ENCODE peak calls at places on chromosomes 5 and 9, in four cellular contexts. W, L, A and J are unnamed samples.
A peak's percentile ranks its signal among the peaks of the same experiment; 100 is the strongest.

GRCh38 chr5:120394259-120394658 is 69.8 kb upstream of the PRR16 start:
- DNase-seq in W (no peak), L (no peak), A (no peak), J (no peak)

GRCh38 chr9:131438190-131438589 is 44.3 kb downstream of the PRRC2B start:
- DNase-seq in W (no peak), L (no peak), A (no peak), J (no peak)

GRCh38 chr5:158621381-158621780 is 478.3 kb downstream of the EBF1 start:
- DNase-seq in W (no peak), L (no peak), A (no peak), J (no peak)

GRCh38 chr5:96716007-96716406 is 53.8 kb downstream of the CAST start:
- DNase-seq in W (no peak), L (no peak), A (no peak), J (no peak)

GRCh38 chr9:128162215-128163026 is 2.4 kb downstream of the BBLN start:
- DNase-seq in W (no peak), L (no peak), A (no peak), J (no peak)

GRCh38 chr5:40106847-40107246 is 572.9 kb upstream of the PTGER4 start:
- DNase-seq in W (no peak), L (no peak), A (no peak), J (no peak)

GRCh38 chr5:9559965-9560364 is 14.1 kb upstream of the SEMA5A start:
- DNase-seq in W (no peak), L (no peak), A (no peak), J (no peak)

GRCh38 chr5:7422262-7422661 is 26.3 kb downstream of the ADCY2 start:
- DNase-seq in W (no peak), L (no peak), A (no peak), J (no peak)

GRCh38 chr5:59360130-59360555 is 533.4 kb downstream of the PDE4D start:
- DNase-seq in W (no peak), L (no peak), A (no peak), J (no peak)

GRCh38 chr5:79436224-79436623 is 77.7 kb downstream of the HOMER1 start:
- DNase-seq in W (no peak), L (no peak), A (no peak), J (no peak)

GRCh38 chr5:127216906-127217675 is 73.5 kb upstream of the MEGF10 start:
- DNase-seq in W (no peak), L (no peak), A (no peak), J (peak; percentile 20)

GRCh38 chr9:99505915-99506314 is 283.8 kb downstream of the SEC61B start:
- DNase-seq in W (no peak), L (no peak), A (no peak), J (no peak)

GRCh38 chr5:32131604-32132003 is 42.5 kb downstream of the GOLPH3 start:
- DNase-seq in W (no peak), L (no peak), A (no peak), J (no peak)

GRCh38 chr9:137592767-137593166 is 2.5 kb upstream of the ZMYND19 start:
- DNase-seq in W (no peak), L (no peak), A (no peak), J (no peak)

GRCh38 chr5:173454764-173455598 is 126.8 kb upstream of the STC2 start:
- DNase-seq in W (no peak), L (peak; percentile 74), A (no peak), J (no peak)

GRCh38 chr5:154201108-154201769 is 10.7 kb downstream of the GALNT10 start:
- DNase-seq in W (no peak), L (no peak), A (no peak), J (no peak)

GRCh38 chr5:181187500-181188213 is 17.3 kb downstream of the TRIM7 start:
- DNase-seq in W (no peak), L (peak; percentile 93), A (peak; percentile 78), J (peak; percentile 92)

GRCh38 chr5:73441377-73441776 is 7.2 kb downstream of the FOXD1 start:
- DNase-seq in W (no peak), L (no peak), A (no peak), J (no peak)

GRCh38 chr5:16313761-16314160 is 134.2 kb upstream of the MARCHF11 start:
- DNase-seq in W (no peak), L (no peak), A (no peak), J (no peak)

GRCh38 chr9:92206490-92206889 is 87.0 kb downstream of the IARS1 start:
- DNase-seq in W (no peak), L (no peak), A (no peak), J (no peak)

DNA sequence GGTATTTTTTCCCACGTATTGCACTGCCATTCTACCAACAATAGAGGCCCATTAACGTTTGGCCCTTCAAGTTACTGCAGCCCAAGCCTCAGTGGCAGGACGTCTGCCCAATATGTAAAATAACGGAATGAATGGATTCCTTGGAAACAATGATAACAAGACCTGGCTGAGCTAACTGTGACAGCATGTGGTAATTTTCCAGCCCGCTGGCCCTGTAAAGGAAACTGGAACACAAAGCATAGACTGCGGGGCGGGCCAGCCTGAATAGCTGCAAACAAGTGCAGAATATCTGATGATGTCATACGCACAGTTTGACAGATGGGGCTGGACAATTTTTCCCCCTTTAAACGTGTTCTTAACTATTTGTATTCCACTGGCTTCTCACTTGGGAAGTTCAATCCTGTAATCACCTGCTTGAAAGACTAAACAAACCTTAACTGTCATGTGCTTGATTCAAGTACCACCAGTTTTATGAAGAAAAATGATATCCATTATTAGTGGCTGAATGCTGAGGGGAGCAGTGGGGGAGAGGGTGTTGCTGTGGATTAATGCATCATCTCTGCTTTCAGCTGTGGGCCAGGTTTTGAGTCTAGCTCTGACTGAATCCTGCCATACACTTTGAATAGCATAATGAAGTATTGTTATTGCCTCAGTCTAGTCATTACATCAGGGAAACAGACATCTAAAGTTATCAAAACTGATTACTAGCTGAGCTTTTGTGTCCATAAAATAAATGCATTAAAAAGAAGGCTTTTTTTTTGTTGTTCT is 323.9 kb downstream of the TMEM161B start:
- DNase-seq in W (no peak), L (no peak), A (no peak), J (peak; percentile 60)
- TF ChIP-seq USF1 in W (no peak), L (no peak), A (no peak), J (no peak)

GRCh38 chr5:116137544-116138378 is 52.9 kb downstream of the COMMD10 start:
- DNase-seq in W (peak; percentile 12), L (peak; percentile 60), A (peak; percentile 37), J (no peak)

GRCh38 chr5:116133281-116133680 is 48.5 kb downstream of the COMMD10 start:
- DNase-seq in W (no peak), L (no peak), A (no peak), J (no peak)

GRCh38 chr5:116130471-116130870 is 45.6 kb downstream of the COMMD10 start:
- DNase-seq in W (no peak), L (no peak), A (no peak), J (no peak)

GRCh38 chr5:116130976-116131375 is 46.2 kb downstream of the COMMD10 start:
- DNase-seq in W (no peak), L (no peak), A (no peak), J (no peak)

GRCh38 chr5:116135344-116135743 is 50.5 kb downstream of the COMMD10 start:
- DNase-seq in W (peak; percentile 38), L (no peak), A (no peak), J (no peak)
- TF ChIP-seq USF1 in W (no peak), L (no peak), A (no peak), J (no peak)

GRCh38 chr5:141632650-141633049 is 4.0 kb downstream of the HDAC3 start:
- DNase-seq in W (no peak), L (no peak), A (no peak), J (no peak)
- TF ChIP-seq USF1 in W (no peak), L (no peak), A (no peak), J (no peak)

GRCh38 chr9:78029601-78030552 is 1.7 kb downstream of the GNAQ start:
- DNase-seq in W (no peak), L (peak; percentile 64), A (no peak), J (no peak)
- TF ChIP-seq USF1 in W (no peak), L (no peak), A (no peak), J (no peak)

GRCh38 chr5:110087829-110088228 is 398.1 kb downstream of the MAN2A1 start:
- DNase-seq in W (no peak), L (no peak), A (no peak), J (no peak)

GRCh38 chr5:110088676-110089436 is 399.1 kb downstream of the MAN2A1 start:
- DNase-seq in W (no peak), L (no peak), A (no peak), J (no peak)

GRCh38 chr5:110085826-110086225 is 396.1 kb downstream of the MAN2A1 start:
- DNase-seq in W (no peak), L (no peak), A (no peak), J (no peak)

GRCh38 chr5:110082194-110082593 is 392.5 kb downstream of the MAN2A1 start:
- DNase-seq in W (no peak), L (no peak), A (no peak), J (no peak)

DNA sequence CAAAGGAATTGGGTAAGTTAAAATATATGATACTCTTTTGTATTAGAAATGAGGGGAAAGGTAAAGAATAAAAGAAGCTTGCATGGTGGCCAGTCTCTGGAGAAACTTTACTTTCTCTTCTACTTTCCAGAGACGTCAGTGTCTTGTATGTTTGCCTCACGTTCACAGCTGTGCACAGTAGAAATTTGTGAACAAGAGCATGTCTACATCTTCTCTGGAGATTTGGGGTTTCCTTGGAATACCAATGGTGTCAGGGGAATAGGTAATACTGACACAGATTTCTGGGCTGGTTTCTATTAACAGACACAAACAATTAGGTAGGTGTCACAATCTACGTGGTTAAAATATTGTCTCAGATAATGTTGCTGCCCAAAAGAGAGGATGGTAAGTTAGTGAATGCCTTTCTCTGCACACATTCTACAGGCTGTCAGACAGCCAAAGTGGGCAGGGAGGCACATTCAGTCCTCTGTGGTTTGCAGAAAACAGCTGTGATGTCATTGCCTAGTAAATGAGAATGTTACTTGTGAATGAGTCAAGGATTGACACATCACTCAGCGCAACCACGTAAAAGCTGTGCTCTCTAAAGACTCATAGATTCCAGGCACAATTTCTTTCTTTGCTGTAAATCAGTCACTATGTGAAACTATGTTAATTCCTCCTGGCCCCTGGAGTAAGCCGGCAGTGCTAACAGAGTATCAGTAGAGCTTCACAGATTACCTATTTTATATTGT is 397.1 kb downstream of the MAN2A1 start:
- DNase-seq in W (no peak), L (no peak), A (no peak), J (no peak)
- TF ChIP-seq USF1 in W (no peak), L (no peak), A (no peak), J (no peak)

DNA sequence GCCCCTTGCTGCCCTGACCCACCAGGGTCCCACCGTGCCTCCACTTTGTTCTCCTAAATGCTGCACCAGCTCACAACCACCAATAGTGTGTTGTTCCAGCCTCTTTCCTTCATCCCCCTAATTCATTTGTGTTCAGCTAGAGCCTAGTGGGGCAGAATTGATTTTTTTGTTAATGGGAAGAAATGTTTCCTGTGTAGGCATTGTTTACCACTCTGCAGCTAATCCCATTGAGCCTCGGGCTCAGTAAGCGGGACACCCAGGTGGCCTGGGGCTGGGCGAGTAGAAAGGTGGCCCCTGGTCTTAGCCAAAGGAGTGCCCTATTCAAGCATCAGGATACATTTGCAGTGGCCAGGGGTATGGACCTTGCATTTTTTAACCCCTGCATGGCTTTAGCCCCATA is 127.6 kb downstream of the MVB12B start:
- DNase-seq in W (no peak), L (no peak), A (no peak), J (no peak)
- TF ChIP-seq USF1 in W (no peak), L (no peak), A (no peak), J (no peak)

DNA sequence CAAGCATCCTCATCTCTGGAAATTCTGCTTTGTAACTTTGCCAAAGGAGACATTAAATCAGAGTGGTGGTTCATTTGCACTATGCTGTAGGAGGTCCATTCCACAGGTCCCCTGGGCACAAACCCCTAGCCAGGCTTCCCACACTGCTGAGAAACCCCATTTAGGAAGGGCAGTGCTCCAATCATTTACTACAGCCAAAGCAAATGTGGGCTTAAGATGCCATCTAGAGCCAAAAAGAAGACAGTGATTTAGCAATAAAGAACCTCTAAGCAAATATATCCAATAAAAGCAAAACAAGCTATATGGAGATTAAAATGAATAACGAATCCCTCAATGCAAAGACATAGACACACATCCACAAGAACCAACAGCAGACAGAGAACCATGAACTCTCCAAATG is 129.0 kb upstream of the ALDH1B1 start:
- DNase-seq in W (no peak), L (no peak), A (no peak), J (no peak)
- TF ChIP-seq USF1 in W (no peak), L (no peak), A (no peak), J (no peak)